ENCODE peak calls at places on chromosomes 2 and 18, in five cellular contexts. One of them, this sample, is unnamed.

GRCh38 chr2:47558116-47559078 is 155.4 kb downstream of the MSH2 start:
- DNase-seq in Right ventricle myocardium superior: peak
- DNase-seq in HTR-8/SVneo: no peak
- DNase-seq in cerebellum: peak
- DNase-seq in KBM-7: no peak
- DNase-seq in this sample: no peak

GRCh38 chr2:162480067-162480466 is 136.1 kb downstream of the GCA start:
- DNase-seq in cerebellum: no peak
- DNase-seq in HTR-8/SVneo: no peak
- DNase-seq in KBM-7: no peak
- DNase-seq in Right ventricle myocardium superior: no peak
- DNase-seq in this sample: no peak

GRCh38 chr18:36808681-36809080 is 20.1 kb downstream of the TPGS2 start:
- DNase-seq in Right ventricle myocardium superior: no peak
- DNase-seq in HTR-8/SVneo: no peak
- DNase-seq in KBM-7: no peak
- DNase-seq in cerebellum: no peak
- DNase-seq in this sample: no peak

GRCh38 chr18:35513181-35513932 is 15.6 kb upstream of the INO80C start:
- DNase-seq in Right ventricle myocardium superior: peak
- DNase-seq in cerebellum: no peak
- DNase-seq in KBM-7: peak
- DNase-seq in HTR-8/SVneo: no peak
- DNase-seq in this sample: no peak

GRCh38 chr2:47890711-47891368 is 15.5 kb downstream of the FBXO11 start:
- DNase-seq in cerebellum: no peak
- DNase-seq in HTR-8/SVneo: no peak
- DNase-seq in Right ventricle myocardium superior: no peak
- DNase-seq in KBM-7: no peak
- DNase-seq in this sample: no peak

GRCh38 chr2:41886757-41887156 is 161.1 kb upstream of the PKDCC start:
- DNase-seq in HTR-8/SVneo: peak
- DNase-seq in cerebellum: no peak
- DNase-seq in Right ventricle myocardium superior: no peak
- DNase-seq in KBM-7: no peak
- DNase-seq in this sample: no peak

GRCh38 chr18:63940008-63940407 is 9.1 kb upstream of the HMSD start:
- DNase-seq in KBM-7: no peak
- DNase-seq in Right ventricle myocardium superior: no peak
- DNase-seq in HTR-8/SVneo: no peak
- DNase-seq in cerebellum: no peak
- DNase-seq in this sample: no peak

GRCh38 chr18:63319383-63320040 is at the start of gene BCL2:
- DNase-seq in Right ventricle myocardium superior: no peak
- DNase-seq in KBM-7: peak
- DNase-seq in HTR-8/SVneo: no peak
- DNase-seq in cerebellum: peak
- DNase-seq in this sample: peak

GRCh38 chr2:231436957-231437356 is 27.3 kb downstream of the NCL start:
- DNase-seq in Right ventricle myocardium superior: no peak
- DNase-seq in cerebellum: no peak
- DNase-seq in KBM-7: no peak
- DNase-seq in HTR-8/SVneo: no peak
- DNase-seq in this sample: no peak

GRCh38 chr2:11821705-11822104 is 75.3 kb downstream of the LPIN1 start:
- DNase-seq in Right ventricle myocardium superior: no peak
- DNase-seq in HTR-8/SVneo: no peak
- DNase-seq in KBM-7: no peak
- DNase-seq in cerebellum: no peak
- DNase-seq in this sample: no peak

GRCh38 chr2:237894396-237894979 is 35.1 kb downstream of the RAMP1 start:
- DNase-seq in KBM-7: no peak
- DNase-seq in HTR-8/SVneo: no peak
- DNase-seq in cerebellum: no peak
- DNase-seq in Right ventricle myocardium superior: no peak
- DNase-seq in this sample: no peak

GRCh38 chr18:2237706-2238105 is 333.6 kb downstream of the METTL4 start:
- DNase-seq in HTR-8/SVneo: no peak
- DNase-seq in cerebellum: no peak
- DNase-seq in KBM-7: no peak
- DNase-seq in Right ventricle myocardium superior: no peak
- DNase-seq in this sample: no peak

GRCh38 chr18:21484851-21485636 is 115.5 kb downstream of the ESCO1 start:
- DNase-seq in HTR-8/SVneo: peak
- DNase-seq in KBM-7: peak
- DNase-seq in Right ventricle myocardium superior: no peak
- DNase-seq in cerebellum: no peak
- DNase-seq in this sample: peak

GRCh38 chr2:8121826-8122505 is 559.9 kb upstream of the ID2 start:
- DNase-seq in KBM-7: no peak
- DNase-seq in HTR-8/SVneo: no peak
- DNase-seq in Right ventricle myocardium superior: peak
- DNase-seq in cerebellum: no peak
- DNase-seq in this sample: no peak

GRCh38 chr2:147628971-147629421 is 215.8 kb upstream of the ACVR2A start:
- DNase-seq in KBM-7: no peak
- DNase-seq in Right ventricle myocardium superior: no peak
- DNase-seq in cerebellum: no peak
- DNase-seq in HTR-8/SVneo: no peak
- DNase-seq in this sample: no peak

GRCh38 chr2:40165503-40165867 is 286.4 kb downstream of the SLC8A1 start:
- DNase-seq in KBM-7: no peak
- DNase-seq in HTR-8/SVneo: no peak
- DNase-seq in cerebellum: no peak
- DNase-seq in Right ventricle myocardium superior: no peak
- DNase-seq in this sample: no peak

GRCh38 chr2:129165001-129165400 is 814.5 kb upstream of the RAB6C start:
- DNase-seq in Right ventricle myocardium superior: no peak
- DNase-seq in KBM-7: no peak
- DNase-seq in cerebellum: no peak
- DNase-seq in HTR-8/SVneo: no peak
- DNase-seq in this sample: no peak

GRCh38 chr2:136297312-136297711 is 179.4 kb upstream of the CXCR4 start:
- DNase-seq in Right ventricle myocardium superior: no peak
- DNase-seq in HTR-8/SVneo: no peak
- DNase-seq in cerebellum: no peak
- DNase-seq in KBM-7: no peak
- DNase-seq in this sample: no peak

GRCh38 chr2:235095569-235095968 is 143.8 kb downstream of the SH3BP4 start:
- DNase-seq in Right ventricle myocardium superior: no peak
- DNase-seq in cerebellum: no peak
- DNase-seq in KBM-7: no peak
- DNase-seq in HTR-8/SVneo: no peak
- DNase-seq in this sample: no peak

GRCh38 chr2:67394734-67395133 is 2.4 kb upstream of the ETAA1 start:
- DNase-seq in HTR-8/SVneo: no peak
- DNase-seq in KBM-7: no peak
- DNase-seq in Right ventricle myocardium superior: no peak
- DNase-seq in cerebellum: no peak
- DNase-seq in this sample: no peak

GRCh38 chr18:23703057-23703986 is 14.1 kb downstream of the LAMA3 start:
- DNase-seq in Right ventricle myocardium superior: no peak
- DNase-seq in KBM-7: peak
- DNase-seq in HTR-8/SVneo: peak
- DNase-seq in cerebellum: no peak
- DNase-seq in this sample: peak

GRCh38 chr2:10357770-10358169 is 55.1 kb downstream of the HPCAL1 start:
- DNase-seq in KBM-7: no peak
- DNase-seq in HTR-8/SVneo: no peak
- DNase-seq in Right ventricle myocardium superior: peak
- DNase-seq in cerebellum: no peak
- DNase-seq in this sample: no peak

GRCh38 chr2:240624950-240625621 is at the start of gene GPR35:
- DNase-seq in Right ventricle myocardium superior: peak
- DNase-seq in HTR-8/SVneo: no peak
- DNase-seq in cerebellum: no peak
- DNase-seq in KBM-7: peak
- DNase-seq in this sample: no peak

GRCh38 chr2:13335862-13336535 is 619.3 kb downstream of the TRIB2 start:
- DNase-seq in Right ventricle myocardium superior: no peak
- DNase-seq in cerebellum: no peak
- DNase-seq in KBM-7: no peak
- DNase-seq in HTR-8/SVneo: no peak
- DNase-seq in this sample: no peak

GRCh38 chr2:109457811-109458210 is 156.0 kb downstream of the SEPTIN10 start:
- DNase-seq in Right ventricle myocardium superior: no peak
- DNase-seq in HTR-8/SVneo: no peak
- DNase-seq in KBM-7: peak
- DNase-seq in cerebellum: no peak
- DNase-seq in this sample: peak

GRCh38 chr2:108535380-108535677 is 1.1 kb downstream of the LIMS1 start:
- DNase-seq in HTR-8/SVneo: no peak
- DNase-seq in Right ventricle myocardium superior: no peak
- DNase-seq in cerebellum: no peak
- DNase-seq in KBM-7: peak
- DNase-seq in this sample: no peak

GRCh38 chr2:241272298-241272721 is 43.2 kb downstream of the HDLBP start:
- DNase-seq in HTR-8/SVneo: peak
- DNase-seq in KBM-7: peak
- DNase-seq in cerebellum: peak
- DNase-seq in Right ventricle myocardium superior: peak
- DNase-seq in this sample: no peak

GRCh38 chr2:5007596-5007995 is 684.6 kb upstream of the SOX11 start:
- DNase-seq in Right ventricle myocardium superior: no peak
- DNase-seq in HTR-8/SVneo: no peak
- DNase-seq in KBM-7: no peak
- DNase-seq in cerebellum: no peak
- DNase-seq in this sample: no peak

GRCh38 chr18:36449451-36449850 is 151.9 kb downstream of the FHOD3 start:
- DNase-seq in cerebellum: no peak
- DNase-seq in KBM-7: no peak
- DNase-seq in Right ventricle myocardium superior: no peak
- DNase-seq in HTR-8/SVneo: no peak
- DNase-seq in this sample: no peak

GRCh38 chr2:106020032-106020431 is 174.1 kb downstream of the UXS1 start:
- DNase-seq in KBM-7: no peak
- DNase-seq in Right ventricle myocardium superior: peak
- DNase-seq in HTR-8/SVneo: no peak
- DNase-seq in cerebellum: no peak
- DNase-seq in this sample: no peak